ENCODE peak calls at places on chromosomes 6 and 20, in ten cellular contexts. W is testis, S is tibial nerve, Y is transverse colon, R is body of pancreas, L is PC-3, M is OCI-LY7, U is IMR-90, N is Karpas-422, C is keratinocyte. Q is an unnamed sample.

GRCh38 chr6:111650049-111650448 is 44.4 kb upstream of the TRAF3IP2 start:
- DNase-seq in W (no peak), M (no peak), C (no peak), Y (no peak), U (no peak), R (no peak), L (no peak), N (no peak), S (no peak), Q (no peak)

GRCh38 chr6:133610271-133610840 is 278.6 kb upstream of the TCF21 start:
- DNase-seq in M (no peak), L (peak; percentile 33), N (no peak), Y (no peak), S (no peak), R (no peak), W (no peak), C (no peak), U (peak; percentile 75), Q (no peak)

GRCh38 chr6:112939543-112939942 is 592.4 kb downstream of the RFPL4B start:
- DNase-seq in S (no peak), N (no peak), L (peak; percentile 6), C (no peak), Y (no peak), R (no peak), U (no peak), W (no peak), M (no peak), Q (no peak)

GRCh38 chr6:146191600-146191999 is 162.7 kb downstream of the GRM1 start:
- DNase-seq in C (no peak), W (no peak), U (no peak), R (no peak), N (no peak), M (no peak), L (no peak), S (no peak), Y (no peak), Q (no peak)

GRCh38 chr6:76803038-76803580 is 660.2 kb downstream of the HTR1B start:
- DNase-seq in Y (no peak), R (no peak), U (no peak), S (no peak), L (no peak), C (no peak), M (no peak), W (no peak), N (no peak), Q (no peak)

GRCh38 chr6:113857565-113858066 is 471 bp downstream of the MARCKS start:
- DNase-seq in S (peak; percentile 32), Y (peak; percentile 29), N (no peak), R (peak; percentile 47), L (no peak), M (no peak), W (peak; percentile 33), U (no peak), C (no peak), Q (peak; percentile 26)

GRCh38 chr6:69487688-69488087 is 309.1 kb downstream of the LMBRD1 start:
- DNase-seq in U (no peak), Y (no peak), R (no peak), L (peak; percentile 26), C (no peak), S (no peak), N (peak; percentile 71), W (no peak), M (peak; percentile 6), Q (no peak)

GRCh38 chr6:135159531-135159930 is 21.6 kb upstream of the MYB start:
- DNase-seq in W (no peak), U (no peak), S (no peak), M (peak; percentile 25), L (no peak), N (no peak), C (no peak), R (no peak), Y (no peak), Q (no peak)

GRCh38 chr6:162363757-162364156 is 363.8 kb downstream of the PRKN start:
- DNase-seq in S (no peak), Y (no peak), M (no peak), U (no peak), L (no peak), N (no peak), C (no peak), W (no peak), R (no peak), Q (peak; percentile 37)

GRCh38 chr20:10696650-10697049 is 22.9 kb upstream of the JAG1 start:
- DNase-seq in L (no peak), U (no peak), Y (no peak), W (peak; percentile 65), M (peak; percentile 18), C (no peak), S (no peak), R (peak; percentile 52), N (peak; percentile 84), Q (no peak)

GRCh38 chr20:45850926-45851325 is 6.3 kb downstream of the ACOT8 start:
- DNase-seq in S (no peak), R (no peak), U (no peak), L (no peak), C (no peak), W (peak; percentile 62), Y (no peak), M (no peak), N (no peak), Q (no peak)

GRCh38 chr6:82073484-82073883 is 174.1 kb downstream of the IBTK start:
- DNase-seq in S (no peak), R (no peak), U (no peak), W (no peak), N (no peak), M (no peak), L (no peak), C (no peak), Y (no peak), Q (no peak)

GRCh38 chr6:150666071-150666470 is 66.4 kb downstream of the PLEKHG1 start:
- DNase-seq in R (no peak), Y (peak; percentile 30), C (no peak), U (no peak), N (no peak), W (no peak), L (no peak), S (peak; percentile 56), M (no peak), Q (no peak)

GRCh38 chr20:59173938-59174496 is 10.4 kb downstream of the ZNF831 start:
- DNase-seq in S (no peak), M (no peak), Y (no peak), C (no peak), R (no peak), U (no peak), W (peak; percentile 13), N (no peak), L (no peak), Q (no peak)

GRCh38 chr20:58169441-58169840 is 59.0 kb downstream of the ANKRD60 start:
- DNase-seq in M (no peak), C (no peak), L (no peak), Y (no peak), R (no peak), N (no peak), U (peak; percentile 41), W (no peak), S (no peak), Q (no peak)

GRCh38 chr6:113089056-113089455 is 741.9 kb downstream of the RFPL4B start:
- DNase-seq in W (peak; percentile 16), L (no peak), U (no peak), M (no peak), C (no peak), R (no peak), S (no peak), Y (no peak), N (peak; percentile 44), Q (no peak)

GRCh38 chr6:4979426-4979825 is 24.4 kb downstream of the RPP40 start:
- DNase-seq in C (no peak), R (no peak), W (no peak), U (no peak), L (no peak), M (no peak), S (no peak), Y (no peak), N (no peak), Q (no peak)

GRCh38 chr6:113182370-113183141 is 674.6 kb upstream of the MARCKS start:
- DNase-seq in M (no peak), W (no peak), L (peak; percentile 85), R (no peak), N (no peak), C (peak; percentile 23), U (peak; percentile 83), S (no peak), Y (no peak), Q (no peak)

GRCh38 chr6:64520050-64520449 is 884.4 kb downstream of the PHF3 start:
- DNase-seq in M (no peak), N (no peak), L (peak; percentile 93), W (no peak), U (peak; percentile 95), C (peak; percentile 36), S (no peak), R (no peak), Y (no peak), Q (peak; percentile 52)

GRCh38 chr6:35081426-35081851 is 59.7 kb downstream of the TCP11 start:
- DNase-seq in Y (peak; percentile 10), S (no peak), N (no peak), W (no peak), M (no peak), R (no peak), C (no peak), U (peak; percentile 5), L (no peak), Q (no peak)
- H3K36me3 ChIP-seq in Y (no peaks in the 10 kb centered on the region), S (peaks cover 100% of the 10 kb centered on the region), N (no peaks in the 10 kb centered on the region), W (no peaks in the 10 kb centered on the region), M (no peaks in the 10 kb centered on the region), R (no peaks in the 10 kb centered on the region), C (peaks cover 11% of the 10 kb centered on the region), U (peaks cover 42% of the 10 kb centered on the region), L (peaks cover 4% of the 10 kb centered on the region), Q (no peaks in the 10 kb centered on the region)

GRCh38 chr6:13314806-13315205 is 13.5 kb downstream of the TBC1D7 start:
- DNase-seq in W (no peak), C (no peak), R (no peak), M (no peak), N (no peak), U (no peak), Y (no peak), S (no peak), L (no peak), Q (no peak)
- H3K36me3 ChIP-seq in W (no peaks in the 10 kb centered on the region), C (peaks cover 7% of the 10 kb centered on the region), R (peaks cover 1% of the 10 kb centered on the region), M (peaks cover 66% of the 10 kb centered on the region), N (peaks cover 28% of the 10 kb centered on the region), U (peaks cover 33% of the 10 kb centered on the region), Y (no peaks in the 10 kb centered on the region), S (peaks cover 97% of the 10 kb centered on the region), L (peaks cover 29% of the 10 kb centered on the region), Q (no peaks in the 10 kb centered on the region)

GRCh38 chr6:43781572-43781928 is 11.5 kb downstream of the VEGFA start:
- DNase-seq in W (no peak), C (no peak), U (no peak), M (no peak), L (no peak), S (no peak), N (no peak), R (no peak), Y (no peak), Q (no peak)
- H3K36me3 ChIP-seq in W (no peaks in the 10 kb centered on the region), C (peaks cover 80% of the 10 kb centered on the region), U (peaks cover 94% of the 10 kb centered on the region), M (peaks cover 77% of the 10 kb centered on the region), L (peaks cover 87% of the 10 kb centered on the region), S (peaks cover 98% of the 10 kb centered on the region), N (peaks cover 26% of the 10 kb centered on the region), R (peaks cover 16% of the 10 kb centered on the region), Y (no peaks in the 10 kb centered on the region), Q (no peaks in the 10 kb centered on the region)

DNA sequence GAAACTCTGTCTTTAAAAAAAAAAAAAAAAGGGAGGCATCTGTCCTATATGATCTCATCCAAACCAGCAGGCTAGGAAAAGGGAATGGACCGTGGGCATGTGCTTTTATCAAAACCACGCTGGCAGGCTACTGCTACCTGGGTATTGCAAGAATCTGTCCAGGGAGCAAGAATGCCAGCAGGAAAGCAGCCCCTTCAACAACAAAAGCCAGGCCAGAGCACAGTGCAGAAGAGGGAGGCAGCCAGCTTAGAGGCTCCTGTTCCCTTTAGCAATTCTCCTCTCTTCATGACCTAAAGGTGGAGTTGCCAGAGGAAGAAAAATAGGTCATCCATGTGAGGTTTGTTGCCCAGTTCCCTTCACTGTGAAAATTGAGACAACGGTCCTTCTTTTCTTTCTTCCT is 18.2 kb downstream of the TBC1D20 start:
- DNase-seq in C (no peak), W (no peak), U (no peak), L (no peak), N (no peak), Y (no peak), M (no peak), S (no peak), R (no peak), Q (no peak)
- H3K36me3 ChIP-seq in C (peaks cover 41% of the 10 kb centered on the region), W (no peaks in the 10 kb centered on the region), U (peaks cover 50% of the 10 kb centered on the region), L (peaks cover 52% of the 10 kb centered on the region), N (peaks cover 25% of the 10 kb centered on the region), Y (no peaks in the 10 kb centered on the region), M (peaks cover 68% of the 10 kb centered on the region), S (peaks cover 88% of the 10 kb centered on the region), R (no peaks in the 10 kb centered on the region), Q (no peaks in the 10 kb centered on the region)

Q was measured in hepatocyte.